ENCODE peak calls at places on chromosomes 11 and 22, in five cellular contexts. T, D, N, H and B are unnamed samples.

GRCh38 chr11:12284321-12285050 is 92.9 kb upstream of the PARVA start:
- DNase-seq in T (no peak), D (no peak), N (no peak), H (peak), B (peak)

GRCh38 chr22:20547029-20547428 is 39.6 kb downstream of the MED15 start:
- DNase-seq in T (no peak), D (no peak), N (no peak), H (no peak), B (no peak)

GRCh38 chr22:45975266-45976161 is 1.4 kb downstream of the WNT7B start:
- DNase-seq in T (no peak), D (peak), N (no peak), H (no peak), B (no peak)

GRCh38 chr11:76339217-76339616 is 41.7 kb downstream of the THAP12 start:
- DNase-seq in T (no peak), D (peak), N (no peak), H (peak), B (no peak)

GRCh38 chr11:69400769-69401590 is 80.5 kb upstream of the LINC01488 start:
- DNase-seq in T (no peak), D (no peak), N (peak), H (no peak), B (no peak)

GRCh38 chr11:102462610-102463009 is 10.0 kb upstream of the TMEM123 start:
- DNase-seq in T (no peak), D (no peak), N (no peak), H (no peak), B (no peak)

GRCh38 chr22:41873391-41873790 is 40.5 kb downstream of the SREBF2 start:
- DNase-seq in T (no peak), D (no peak), N (no peak), H (no peak), B (no peak)

GRCh38 chr11:121797496-121797895 is 318.5 kb downstream of the BLID start:
- DNase-seq in T (no peak), D (no peak), N (no peak), H (no peak), B (no peak)

GRCh38 chr11:124113890-124114289 is 1.4 kb upstream of the VWA5A start:
- DNase-seq in T (no peak), D (no peak), N (no peak), H (peak), B (no peak)

GRCh38 chr11:70210051-70210501 is 7.0 kb downstream of the FADD start:
- DNase-seq in T (no peak), D (no peak), N (peak), H (peak), B (no peak)

GRCh38 chr22:49910229-49911155 is 7.7 kb downstream of the ALG12 start:
- DNase-seq in T (no peak), D (no peak), N (no peak), H (no peak), B (no peak)

GRCh38 chr11:117818036-117818858 is 6.3 kb downstream of the FXYD2 start:
- DNase-seq in T (no peak), D (no peak), N (peak), H (no peak), B (peak)

GRCh38 chr22:35534091-35534490 is 6.5 kb upstream of the RASD2 start:
- DNase-seq in T (no peak), D (no peak), N (no peak), H (no peak), B (no peak)

GRCh38 chr11:116852261-116853125 is 15.1 kb upstream of the APOA1 start:
- DNase-seq in T (no peak), D (no peak), N (no peak), H (peak), B (no peak)

GRCh38 chr22:48270731-48271130 is 1508.3 kb downstream of the TBC1D22A start:
- DNase-seq in T (no peak), D (no peak), N (no peak), H (no peak), B (no peak)

GRCh38 chr22:49971232-49972162 is 10.9 kb downstream of the PIM3 start:
- DNase-seq in T (peak), D (peak), N (peak), H (peak), B (peak)

GRCh38 chr22:47092896-47093311 is 330.5 kb downstream of the TBC1D22A start:
- DNase-seq in T (no peak), D (peak), N (no peak), H (peak), B (peak)

GRCh38 chr22:42972592-42973535 is 42.1 kb downstream of the PACSIN2 start:
- DNase-seq in T (no peak), D (no peak), N (no peak), H (no peak), B (no peak)

GRCh38 chr22:50481440-50482106 is at the start of gene ADM2:
- DNase-seq in T (peak), D (peak), N (no peak), H (no peak), B (no peak)

GRCh38 chr11:119320593-119321524 is 3.9 kb upstream of the MCAM start:
- DNase-seq in T (peak), D (no peak), N (no peak), H (peak), B (peak)

GRCh38 chr11:11772865-11773515 is 68.8 kb upstream of the USP47 start:
- DNase-seq in T (no peak), D (no peak), N (no peak), H (no peak), B (no peak)

GRCh38 chr22:45881524-45881875 is 95.5 kb downstream of the WNT7B start:
- DNase-seq in T (no peak), D (no peak), N (peak), H (no peak), B (no peak)

GRCh38 chr11:111736191-111736590 is 30.0 kb downstream of the PPP2R1B start:
- DNase-seq in T (no peak), D (peak), N (no peak), H (peak), B (no peak)

GRCh38 chr22:32697331-32697995 is 104.0 kb upstream of the TIMP3 start:
- DNase-seq in T (no peak), D (no peak), N (no peak), H (no peak), B (peak)

GRCh38 chr22:48718818-48719500 is 1108.7 kb downstream of the BRD1 start:
- DNase-seq in T (no peak), D (no peak), N (peak), H (no peak), B (no peak)

GRCh38 chr11:76803811-76804600 is 20.9 kb downstream of the TSKU start:
- DNase-seq in T (no peak), D (no peak), N (no peak), H (peak), B (no peak)

GRCh38 chr11:2774173-2775082 is 74.6 kb upstream of the KCNQ1OT1 start:
- DNase-seq in T (no peak), D (no peak), N (peak), H (no peak), B (no peak)

GRCh38 chr11:36249271-36249670 is 40.0 kb downstream of the COMMD9 start:
- DNase-seq in T (no peak), D (no peak), N (no peak), H (peak), B (peak)

GRCh38 chr11:35265755-35266454 is 126.9 kb downstream of the CD44 start:
- DNase-seq in T (no peak), D (no peak), N (no peak), H (no peak), B (no peak)

GRCh38 chr22:29226246-29226981 is 20.7 kb downstream of the EMID1 start:
- DNase-seq in T (no peak), D (no peak), N (no peak), H (no peak), B (no peak)

GRCh38 chr11:2725367-2726300 is 25.8 kb upstream of the KCNQ1OT1 start:
- DNase-seq in T (no peak), D (peak), N (no peak), H (peak), B (no peak)

GRCh38 chr11:30876656-30877371 is 290.7 kb upstream of the MPPED2 start:
- DNase-seq in T (no peak), D (no peak), N (no peak), H (no peak), B (peak)

GRCh38 chr11:133821776-133822175 is 23.5 kb downstream of the SPATA19 start:
- DNase-seq in T (no peak), D (peak), N (no peak), H (peak), B (peak)

GRCh38 chr11:130671801-130672700 is 223.6 kb downstream of the ADAMTS15 start:
- DNase-seq in T (no peak), D (peak), N (no peak), H (peak), B (peak)

GRCh38 chr11:133832096-133833081 is 12.9 kb downstream of the SPATA19 start:
- DNase-seq in T (no peak), D (no peak), N (no peak), H (no peak), B (no peak)

GRCh38 chr11:100676901-100677300 is 10.2 kb upstream of the ARHGAP42 start:
- DNase-seq in T (no peak), D (no peak), N (no peak), H (no peak), B (peak)

GRCh38 chr11:80855975-80856524 is 1415.2 kb upstream of the TENM4 start:
- DNase-seq in T (no peak), D (no peak), N (no peak), H (peak), B (peak)

GRCh38 chr22:46661221-46661851 is 41.1 kb downstream of the GRAMD4 start:
- DNase-seq in T (no peak), D (no peak), N (no peak), H (peak), B (peak)

GRCh38 chr22:27150530-27150909 is 493.1 kb downstream of the MIAT start:
- DNase-seq in T (no peak), D (no peak), N (no peak), H (no peak), B (no peak)

GRCh38 chr22:27152033-27152432 is 494.6 kb downstream of the MIAT start:
- DNase-seq in T (no peak), D (no peak), N (no peak), H (no peak), B (no peak)

GRCh38 chr22:27152883-27153282 is 495.5 kb downstream of the MIAT start:
- DNase-seq in T (no peak), D (no peak), N (no peak), H (no peak), B (no peak)

GRCh38 chr22:27149886-27150529 is 492.6 kb downstream of the MIAT start:
- DNase-seq in T (no peak), D (no peak), N (no peak), H (peak), B (no peak)

DNA sequence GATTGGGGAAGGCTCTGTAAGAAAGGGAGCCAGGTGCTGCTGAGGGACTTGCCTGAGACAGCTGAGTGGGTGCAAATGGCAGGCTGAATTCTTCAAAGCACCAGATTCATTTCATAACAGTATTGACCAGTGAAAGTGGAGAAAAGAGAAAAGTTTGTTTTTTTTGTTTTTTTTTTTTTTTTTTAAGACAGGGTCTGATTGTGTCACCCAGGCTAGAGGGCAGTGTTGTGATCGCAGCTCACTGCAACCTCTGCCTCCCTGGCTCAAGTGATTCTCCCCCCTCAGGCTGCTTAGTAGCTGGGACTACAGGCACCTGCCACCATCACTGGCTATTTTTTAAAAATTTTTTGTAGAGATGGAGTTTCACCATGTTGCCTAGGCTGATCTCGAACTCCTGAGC is 494.0 kb downstream of the MIAT start:
- DNase-seq in T (no peak), D (no peak), N (no peak), H (no peak), B (no peak)
- TF ChIP-seq CTCF in T (no peak), D (no peak), N (peak), H (no peak), B (peak)

DNA sequence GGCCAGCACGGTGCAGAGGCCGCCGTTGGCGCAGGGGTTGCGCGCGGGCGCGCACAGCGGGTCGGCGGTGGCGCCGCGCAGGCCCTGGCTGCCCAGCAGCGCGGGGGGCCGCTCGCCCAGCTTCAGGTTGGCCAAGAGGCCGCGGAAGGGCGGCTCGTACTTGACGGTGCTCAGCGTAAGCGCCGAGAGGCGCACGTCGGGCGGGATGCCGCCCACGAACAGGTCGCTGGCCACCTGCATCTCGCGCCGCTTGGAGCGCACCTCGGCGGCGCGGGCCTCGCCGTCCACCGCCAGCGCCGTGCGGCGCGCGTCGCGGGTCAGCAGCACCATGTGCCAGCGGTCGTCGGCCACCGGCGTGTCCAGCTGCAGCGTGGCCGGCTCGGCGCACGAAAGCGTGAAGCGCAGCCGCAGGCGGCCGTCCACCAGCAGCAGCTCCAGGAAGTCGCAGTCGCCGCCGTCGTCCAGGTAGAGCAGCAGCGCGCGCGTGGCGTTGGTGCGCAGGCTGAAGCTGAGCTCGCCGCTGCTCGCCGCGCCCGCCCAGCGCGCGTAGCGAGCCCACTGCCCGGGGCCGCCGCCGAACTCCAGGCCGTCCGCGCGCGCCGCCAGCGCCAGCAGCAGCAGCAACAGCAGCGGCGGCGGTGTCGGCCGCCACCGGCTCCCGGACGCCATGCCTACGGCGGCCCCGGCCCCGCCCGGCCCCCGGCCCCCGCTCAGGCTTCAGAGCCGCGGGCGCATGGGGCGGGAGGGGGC is 9.8 kb downstream of the NRXN2 start:
- DNase-seq in T (no peak), D (peak), N (peak), H (peak), B (no peak)
- TF ChIP-seq CTCF in T (no peak), D (no peak), N (no peak), H (no peak), B (no peak)

GRCh38 chr11:43021466-43021865 is 290.3 kb upstream of the API5 start:
- DNase-seq in T (no peak), D (peak), N (no peak), H (no peak), B (no peak)
- TF ChIP-seq CTCF in T (no peak), D (peak), N (no peak), H (no peak), B (no peak)

DNA sequence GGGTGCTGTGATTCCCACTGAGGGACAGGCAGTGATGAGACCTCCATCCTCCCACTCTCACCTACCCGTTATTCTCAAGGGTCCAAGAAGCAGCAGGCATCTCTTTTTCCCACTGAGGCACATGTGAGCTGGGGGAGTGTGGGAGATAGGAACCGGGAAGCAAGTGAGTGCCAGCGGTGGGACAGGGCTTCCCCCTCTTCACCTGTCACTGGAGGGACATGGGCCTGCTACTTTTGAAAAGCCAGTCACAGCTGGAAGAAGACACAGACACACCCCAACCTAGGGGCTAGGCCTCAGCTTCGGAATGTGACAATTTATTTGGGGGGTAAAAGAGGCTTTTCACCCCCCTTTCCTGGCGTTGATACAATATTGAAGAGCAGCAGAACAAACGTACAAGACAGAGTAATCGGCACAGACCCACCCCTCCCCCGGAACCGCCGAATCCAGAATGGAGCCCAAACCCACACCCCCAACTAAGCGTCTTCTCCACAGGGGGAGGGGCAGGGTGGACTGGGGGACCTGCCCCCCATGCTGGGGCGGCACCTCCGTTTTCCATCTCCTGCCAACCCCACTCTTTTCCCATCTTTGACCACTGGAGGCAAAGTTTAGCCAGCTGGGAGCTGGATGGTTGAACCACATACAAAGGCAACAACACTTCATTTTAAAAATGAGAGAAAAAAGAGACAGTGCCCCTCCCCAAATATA is 10.7 kb downstream of the CBX6 start:
- DNase-seq in T (no peak), D (no peak), N (no peak), H (peak), B (no peak)
- TF ChIP-seq CTCF in T (no peak), D (peak), N (peak), H (peak), B (no peak)

GRCh38 chr22:21939392-21940319 is 13.0 kb downstream of the PPM1F start:
- DNase-seq in T (no peak), D (no peak), N (no peak), H (peak), B (no peak)
- TF ChIP-seq CTCF in T (no peak), D (no peak), N (no peak), H (no peak), B (no peak)

GRCh38 chr11:1226981-1227550 is 4.2 kb downstream of the MUC5B start:
- DNase-seq in T (no peak), D (no peak), N (peak), H (no peak), B (no peak)
- TF ChIP-seq CTCF in T (no peak), D (no peak), N (peak), H (no peak), B (no peak)

GRCh38 chr11:72454791-72455190 is 20.5 kb upstream of the CLPB start:
- DNase-seq in T (no peak), D (no peak), N (no peak), H (no peak), B (no peak)
- TF ChIP-seq CTCF in T (no peak), D (no peak), N (peak), H (peak), B (no peak)

GRCh38 chr11:104333977-104334376 is 170.0 kb upstream of the PDGFD start:
- DNase-seq in T (no peak), D (no peak), N (no peak), H (peak), B (peak)
- TF ChIP-seq CTCF in T (no peak), D (no peak), N (peak), H (peak), B (peak)

DNA sequence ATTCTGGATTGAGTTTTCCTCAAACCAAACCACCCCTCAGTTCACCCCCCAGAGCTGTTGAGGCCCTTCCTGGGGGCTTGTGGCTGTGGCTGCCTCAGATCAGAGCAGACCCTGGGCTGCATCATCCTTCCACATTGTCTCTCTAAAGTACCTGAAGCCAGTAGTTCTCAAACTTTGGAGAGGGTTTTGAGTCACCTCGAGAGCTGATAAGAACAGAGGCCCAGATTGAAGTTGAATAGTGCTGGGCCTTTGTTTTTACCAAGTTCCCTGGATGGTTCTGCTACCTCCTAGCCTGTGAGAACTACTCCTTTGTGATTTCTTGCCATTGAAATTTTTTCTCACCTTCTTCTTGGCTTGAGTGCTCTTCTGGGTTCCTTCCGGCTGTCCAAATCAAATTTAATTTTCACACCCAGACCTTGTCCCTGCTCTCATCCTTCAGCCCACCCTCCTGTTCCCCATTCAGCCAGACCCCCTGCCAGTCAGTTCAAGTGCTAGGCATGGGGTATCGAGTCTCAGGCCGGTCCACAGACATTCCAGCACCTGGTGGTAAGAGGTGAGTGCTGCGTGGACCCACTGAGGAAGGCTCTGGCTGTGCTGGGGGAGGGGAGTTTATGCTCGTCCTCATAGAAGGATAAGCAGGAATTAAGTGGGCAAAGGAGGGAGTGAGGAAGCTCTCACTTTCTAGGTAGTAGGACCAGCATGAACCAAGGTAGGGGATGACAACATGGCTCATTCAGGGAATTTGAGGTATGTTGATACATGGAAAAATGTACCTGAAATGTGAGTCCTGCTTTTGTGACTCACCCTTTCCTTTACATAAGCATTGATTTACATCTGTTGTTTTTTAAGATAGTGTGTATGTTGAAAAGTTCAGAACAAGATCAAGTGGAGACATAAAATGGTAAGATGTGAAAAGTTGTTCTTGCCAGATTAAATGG is 116.5 kb downstream of the PTPRJ start:
- DNase-seq in T (no peak), D (no peak), N (no peak), H (no peak), B (peak)
- TF ChIP-seq CTCF in T (no peak), D (no peak), N (no peak), H (no peak), B (no peak)